ENCODE peak calls at places on chromosomes 2 and 18, in eight cellular contexts. M is pancreas, L is uterus, G is mammary epithelial cell, J is Calu3, K is mesothelial cell of epicardium, W is tibial artery, D is H9. Z is an unnamed sample.

GRCh38 chr2:1777792-1778191 is 33.5 kb upstream of the PXDN start:
- DNase-seq in D (no peak), M (no peak), J (no peak), K (no peak), G (no peak), L (no peak), W (peak; percentile 21), Z (no peak)

GRCh38 chr2:128325665-128326181 is 7.1 kb upstream of the HS6ST1 start:
- DNase-seq in M (peak; percentile 71), W (peak; percentile 89), K (no peak), D (no peak), G (no peak), L (no peak), J (no peak), Z (no peak)

GRCh38 chr18:7415081-7415894 is 151.8 kb upstream of the PTPRM start:
- DNase-seq in M (no peak), G (peak; percentile 33), W (no peak), J (no peak), L (no peak), K (no peak), D (no peak), Z (no peak)

GRCh38 chr18:49006641-49007136 is 55.9 kb upstream of the SMAD7 start:
- DNase-seq in D (no peak), L (no peak), M (no peak), W (no peak), K (no peak), J (no peak), G (peak; percentile 74), Z (no peak)

GRCh38 chr2:183011741-183012140 is 26.5 kb downstream of the NCKAP1 start:
- DNase-seq in J (no peak), K (no peak), M (no peak), G (no peak), L (no peak), D (no peak), W (no peak), Z (no peak)

GRCh38 chr2:183951636-183952035 is 646.7 kb upstream of the ZNF804A start:
- DNase-seq in G (peak; percentile 3), D (no peak), J (no peak), L (no peak), K (no peak), M (no peak), W (no peak), Z (no peak)

GRCh38 chr18:22813648-22814328 is 119.3 kb upstream of the RBBP8 start:
- DNase-seq in K (no peak), L (no peak), W (no peak), G (peak; percentile 60), M (no peak), D (no peak), J (peak; percentile 41), Z (no peak)

GRCh38 chr2:31517442-31518203 is 63.1 kb downstream of the SRD5A2 start:
- DNase-seq in W (no peak), J (no peak), D (no peak), G (no peak), K (no peak), M (no peak), L (no peak), Z (no peak)

GRCh38 chr2:16508061-16508851 is 157.4 kb downstream of the CYRIA start:
- DNase-seq in M (peak; percentile 84), D (peak; percentile 76), J (peak; percentile 68), L (no peak), W (no peak), K (peak; percentile 60), G (peak; percentile 3), Z (no peak)

GRCh38 chr18:63058521-63058920 is 261.0 kb downstream of the BCL2 start:
- DNase-seq in G (no peak), J (no peak), D (no peak), M (no peak), K (no peak), W (no peak), L (no peak), Z (no peak)

GRCh38 chr2:201779996-201780673 is 598 bp downstream of the ALS2 start:
- DNase-seq in D (no peak), W (no peak), L (no peak), K (no peak), G (no peak), M (no peak), J (no peak), Z (no peak)

GRCh38 chr18:48622911-48623431 is 84.1 kb downstream of the CTIF start:
- DNase-seq in K (no peak), M (no peak), D (peak; percentile 70), L (no peak), G (peak; percentile 58), W (no peak), J (no peak), Z (no peak)

GRCh38 chr2:101151859-101152194 is 645 bp upstream of the TBC1D8 start:
- DNase-seq in K (no peak), W (no peak), J (no peak), M (no peak), D (no peak), L (no peak), G (no peak), Z (no peak)

GRCh38 chr2:85549826-85550225 is 10.9 kb downstream of the MAT2A start:
- DNase-seq in M (no peak), D (no peak), W (no peak), J (no peak), K (no peak), L (peak; percentile 29), G (no peak), Z (no peak)

GRCh38 chr18:40935423-40935822 is 1019.6 kb upstream of the PIK3C3 start:
- DNase-seq in L (no peak), D (no peak), W (no peak), G (peak; percentile 12), J (no peak), K (no peak), M (no peak), Z (no peak)

GRCh38 chr18:55401638-55402191 is 186.3 kb downstream of the TCF4 start:
- DNase-seq in W (no peak), L (peak; percentile 62), G (no peak), K (peak; percentile 24), M (no peak), D (peak; percentile 69), J (no peak), Z (no peak)

GRCh38 chr2:3195865-3196504 is 181.6 kb downstream of the EIPR1 start:
- DNase-seq in W (no peak), M (no peak), J (no peak), G (no peak), K (no peak), D (no peak), L (no peak), Z (no peak)

GRCh38 chr2:3199660-3200345 is 177.8 kb downstream of the EIPR1 start:
- DNase-seq in G (no peak), L (no peak), J (no peak), M (peak; percentile 26), W (no peak), K (no peak), D (no peak), Z (no peak)

GRCh38 chr2:3196716-3197115 is 180.9 kb downstream of the EIPR1 start:
- DNase-seq in L (no peak), K (no peak), W (no peak), G (no peak), J (no peak), D (no peak), M (peak; percentile 43), Z (no peak)

GRCh38 chr2:3197308-3197707 is 180.3 kb downstream of the EIPR1 start:
- DNase-seq in D (no peak), L (no peak), J (no peak), K (no peak), G (no peak), W (no peak), M (peak; percentile 39), Z (no peak)

GRCh38 chr2:3198119-3198518 is 179.5 kb downstream of the EIPR1 start:
- DNase-seq in J (no peak), L (no peak), W (no peak), G (no peak), M (peak; percentile 10), D (peak; percentile 79), K (no peak), Z (no peak)
- TF ChIP-seq CTCF in J (no peak), L (no peak), W (no peak), G (no peak), M (no peak), D (peak; percentile 69), K (no peak), Z (no peak)

GRCh38 chr2:205721057-205721767 is 38.9 kb downstream of the NRP2 start:
- DNase-seq in L (no peak), J (no peak), M (no peak), W (no peak), D (peak; percentile 43), K (no peak), G (no peak), Z (no peak)
- TF ChIP-seq CTCF in L (no peak), J (peak; percentile 36), M (no peak), W (no peak), D (peak; percentile 68), K (peak; percentile 28), G (peak; percentile 35), Z (no peak)

GRCh38 chr2:133680399-133681044 is 112.3 kb upstream of the NCKAP5 start:
- DNase-seq in J (no peak), G (no peak), M (no peak), K (no peak), L (no peak), D (no peak), W (no peak), Z (no peak)
- TF ChIP-seq CTCF in J (no peak), G (no peak), M (no peak), K (peak; percentile 64), L (no peak), D (no peak), W (no peak), Z (no peak)

GRCh38 chr18:75546964-75547363 is 119.5 kb upstream of the SMIM21 start:
- DNase-seq in W (no peak), D (peak; percentile 36), L (no peak), M (no peak), G (no peak), K (no peak), J (no peak), Z (no peak)
- TF ChIP-seq CTCF in W (no peak), D (peak; percentile 57), L (no peak), M (no peak), G (no peak), K (no peak), J (no peak), Z (no peak)

GRCh38 chr2:61764035-61764800 is 89.6 kb downstream of the FAM161A start:
- DNase-seq in D (peak; percentile 98), J (peak; percentile 98), L (peak; percentile 97), W (peak; percentile 99), G (peak; percentile 99), K (peak; percentile 84), M (peak; percentile 96), Z (peak; percentile 83)

GRCh38 chr2:61759718-61760117 is 94.1 kb downstream of the FAM161A start:
- DNase-seq in J (no peak), W (no peak), M (no peak), D (no peak), G (peak; percentile 68), L (no peak), K (no peak), Z (no peak)

GRCh38 chr2:61758991-61759390 is 94.9 kb downstream of the FAM161A start:
- DNase-seq in D (no peak), J (no peak), L (no peak), K (no peak), M (no peak), W (no peak), G (peak; percentile 64), Z (no peak)

GRCh38 chr2:61762292-61762691 is 91.6 kb downstream of the FAM161A start:
- DNase-seq in J (peak; percentile 16), W (no peak), L (no peak), G (no peak), D (no peak), K (no peak), M (no peak), Z (no peak)

GRCh38 chr2:61763605-61764034 is 90.2 kb downstream of the FAM161A start:
- DNase-seq in J (peak; percentile 73), G (no peak), W (peak; percentile 88), L (peak; percentile 81), K (no peak), M (peak; percentile 85), D (no peak), Z (peak; percentile 50)
- TF ChIP-seq CTCF in J (no peak), G (no peak), W (no peak), L (no peak), K (no peak), M (no peak), D (peak; percentile 18), Z (no peak)